ENCODE peak calls at places on chromosomes 12 and 14, in four cellular contexts. B is uterus, G is HCT116, X is NB4. K is an unnamed sample.

GRCh38 chr12:88693837-88694445 is 113.7 kb upstream of the KITLG start:
- DNase-seq in B (no peak), G (no peak), X (no peak), K (no peak)

GRCh38 chr12:52715416-52715815 is 12.1 kb upstream of the KRT77 start:
- DNase-seq in B (no peak), G (peak; percentile 16), X (no peak), K (no peak)

GRCh38 chr14:95125156-95125555 is 32.2 kb downstream of the DICER1 start:
- DNase-seq in B (no peak), G (no peak), X (no peak), K (no peak)

GRCh38 chr14:105489607-105490317 is 1.3 kb upstream of the TEDC1 start:
- DNase-seq in B (peak; percentile 86), G (peak; percentile 85), X (peak; percentile 90), K (peak; percentile 89)

GRCh38 chr12:49366652-49367380 is 446 bp upstream of the SPATS2 start:
- DNase-seq in B (peak; percentile 95), G (peak; percentile 80), X (peak; percentile 98), K (peak; percentile 95)

GRCh38 chr12:46402451-46402850 is 29.9 kb upstream of the SLC38A2 start:
- DNase-seq in B (peak; percentile 75), G (no peak), X (no peak), K (no peak)

GRCh38 chr12:125276567-125276966 is 211.3 kb downstream of the AACS start:
- DNase-seq in B (no peak), G (no peak), X (no peak), K (no peak)

GRCh38 chr12:6061661-6062060 is 62.8 kb downstream of the VWF start:
- DNase-seq in B (no peak), G (no peak), X (no peak), K (no peak)

GRCh38 chr12:7130791-7131501 is 775 bp downstream of the CLSTN3 start:
- DNase-seq in B (peak; percentile 59), G (no peak), X (peak; percentile 49), K (peak; percentile 34)

GRCh38 chr12:114670257-114670955 is 13.6 kb downstream of the TBX3 start:
- DNase-seq in B (no peak), G (no peak), X (no peak), K (no peak)

GRCh38 chr14:61191751-61192150 is 89.4 kb downstream of the TMEM30B start:
- DNase-seq in B (no peak), G (no peak), X (no peak), K (no peak)

GRCh38 chr14:55028066-55028465 is 1.0 kb downstream of the SOCS4 start:
- DNase-seq in B (no peak), G (no peak), X (no peak), K (no peak)

GRCh38 chr14:34023824-34024767 is 73.2 kb upstream of the EGLN3 start:
- DNase-seq in B (no peak), G (peak; percentile 2), X (no peak), K (no peak)

GRCh38 chr12:47767197-47767724 is 5.8 kb upstream of the SLC48A1 start:
- DNase-seq in B (no peak), G (peak; percentile 52), X (peak; percentile 85), K (no peak)

GRCh38 chr12:92502417-92503028 is 200.3 kb upstream of the PLEKHG7 start:
- DNase-seq in B (no peak), G (no peak), X (peak; percentile 63), K (no peak)

GRCh38 chr14:97021571-97022171 is 224.5 kb downstream of the VRK1 start:
- DNase-seq in B (no peak), G (peak; percentile 18), X (no peak), K (no peak)

GRCh38 chr12:128817115-128818015 is 6.4 kb downstream of the SLC15A4 start:
- DNase-seq in B (peak; percentile 31), G (no peak), X (no peak), K (peak; percentile 83)

GRCh38 chr12:24972078-24972477 is 23.2 kb upstream of the BCAT1 start:
- DNase-seq in B (no peak), G (no peak), X (no peak), K (no peak)

GRCh38 chr12:48744251-48745008 is 27.9 kb upstream of the CCNT1 start:
- DNase-seq in B (no peak), G (no peak), X (no peak), K (no peak)

GRCh38 chr12:19546027-19546426 is 106.7 kb downstream of the AEBP2 start:
- DNase-seq in B (peak; percentile 50), G (no peak), X (no peak), K (no peak)

GRCh38 chr14:94897092-94897491 is 127.2 kb upstream of the GSC start:
- DNase-seq in B (peak; percentile 46), G (no peak), X (no peak), K (no peak)

GRCh38 chr12:31118831-31119530 is 45.3 kb downstream of the DDX11 start:
- DNase-seq in B (peak; percentile 62), G (peak; percentile 12), X (peak; percentile 51), K (no peak)

GRCh38 chr14:22847661-22848341 is 11.4 kb downstream of the MMP14 start:
- DNase-seq in B (no peak), G (no peak), X (peak; percentile 60), K (no peak)

GRCh38 chr12:7748774-7749296 is 1.7 kb upstream of the CLEC4C start:
- DNase-seq in B (no peak), G (no peak), X (no peak), K (no peak)

GRCh38 chr12:28235017-28235416 is 44.8 kb downstream of the CCDC91 start:
- DNase-seq in B (no peak), G (no peak), X (peak; percentile 44), K (no peak)

GRCh38 chr12:71472441-71472911 is 32.9 kb downstream of the LGR5 start:
- DNase-seq in B (no peak), G (no peak), X (no peak), K (no peak)

GRCh38 chr14:29763342-29763858 is 164.2 kb downstream of the PRKD1 start:
- DNase-seq in B (no peak), G (no peak), X (no peak), K (no peak)

GRCh38 chr12:71503579-71504470 is 64.2 kb downstream of the LGR5 start:
- DNase-seq in B (no peak), G (no peak), X (no peak), K (no peak)

GRCh38 chr12:103470664-103471063 is 25.1 kb downstream of the C12orf42 start:
- DNase-seq in B (no peak), G (no peak), X (no peak), K (no peak)

GRCh38 chr14:91202234-91202974 is 42.1 kb downstream of the GPR68 start:
- DNase-seq in B (no peak), G (no peak), X (no peak), K (peak; percentile 70)

DNA sequence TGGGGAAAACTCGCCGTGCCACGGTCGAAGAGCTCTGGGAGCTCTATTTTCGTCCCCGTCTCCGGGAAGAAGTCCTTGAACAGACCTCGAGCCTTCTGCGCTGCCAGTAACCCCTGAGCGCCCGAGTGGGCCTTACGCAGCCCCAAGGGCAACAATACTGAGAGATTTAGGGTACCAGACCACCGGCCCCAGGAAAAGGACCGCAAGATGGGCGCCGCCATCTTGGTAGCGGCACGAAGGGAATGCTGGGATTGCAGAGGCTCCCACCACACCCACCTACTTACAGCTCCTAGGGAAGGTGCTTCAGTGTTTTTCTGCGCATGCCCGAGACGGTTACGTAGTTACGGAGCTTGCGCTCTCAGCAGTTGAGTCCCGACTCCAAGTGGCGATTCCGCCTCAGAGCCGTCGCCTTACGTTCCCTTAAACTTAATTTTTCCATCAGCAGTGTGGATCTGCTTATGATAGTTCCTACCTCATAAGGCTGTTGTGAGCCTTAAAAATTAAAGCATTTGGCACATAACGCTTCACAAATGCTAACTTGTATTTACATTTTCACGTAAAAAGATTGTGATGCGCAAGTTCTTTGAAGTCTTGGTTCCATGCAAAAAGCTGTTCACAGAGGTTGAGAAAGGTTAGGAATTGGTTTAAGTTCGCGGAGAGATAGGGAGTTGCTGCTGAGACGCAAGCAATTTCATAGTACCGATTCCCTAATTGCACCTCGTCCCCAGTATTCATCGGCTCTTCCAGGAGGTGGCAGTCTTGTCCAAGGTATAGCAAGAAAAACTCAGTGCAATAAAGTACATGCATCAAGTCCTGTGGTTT is at the start of gene YARS2:
- DNase-seq in B (peak; percentile 92), G (peak; percentile 97), X (peak; percentile 99), K (peak; percentile 96)
- TF ChIP-seq POLR2A in B (peak; percentile 57), G (peak; percentile 94), X (peak; percentile 94), K (no peak)

DNA sequence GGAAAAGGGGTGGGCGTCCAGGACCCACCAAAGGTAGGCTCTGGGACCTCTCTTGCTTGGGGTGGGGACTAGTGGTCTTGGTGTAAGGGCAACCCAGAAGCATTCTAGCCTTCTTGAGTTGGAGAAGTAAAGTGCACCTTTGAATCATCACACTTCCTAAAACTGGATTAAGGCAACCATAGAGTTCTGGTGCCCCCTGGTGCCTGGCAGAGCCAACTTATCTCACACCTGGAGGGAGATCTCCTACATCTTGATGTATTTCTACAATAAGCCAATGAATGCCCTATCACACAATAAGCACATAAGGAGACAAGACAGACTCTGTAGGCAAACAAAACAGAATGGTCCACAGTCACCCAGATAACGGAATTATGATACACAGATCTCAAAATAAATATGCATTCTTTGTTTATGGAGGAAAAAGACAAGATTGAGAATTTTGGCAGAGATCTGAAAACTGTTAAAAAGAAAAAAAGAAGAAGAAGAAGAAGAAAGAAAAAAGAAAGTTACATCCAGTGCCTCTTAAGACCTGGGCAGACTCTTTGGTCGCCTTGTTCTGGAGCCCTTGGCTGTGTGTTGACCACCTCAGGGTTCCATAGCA is 95.9 kb upstream of the PPP2R5C start:
- DNase-seq in B (peak; percentile 43), G (peak; percentile 57), X (peak; percentile 67), K (no peak)
- TF ChIP-seq CTCF in B (peak; percentile 10), G (peak; percentile 69), X (peak; percentile 74), K (peak; percentile 12)

GRCh38 chr12:2794736-2795289 is at the start of gene FKBP4:
- DNase-seq in B (peak; percentile 92), G (peak; percentile 47), X (peak; percentile 83), K (peak; percentile 92)
- TF ChIP-seq POLR2A in B (peak; percentile 89), G (peak; percentile 85), X (peak; percentile 83), K (peak; percentile 89)

GRCh38 chr12:3551976-3552725 is 61.1 kb downstream of the PRMT8 start:
- DNase-seq in B (no peak), G (no peak), X (no peak), K (no peak)

GRCh38 chr12:3552726-3553045 is 61.7 kb downstream of the PRMT8 start:
- DNase-seq in B (no peak), G (no peak), X (no peak), K (no peak)

GRCh38 chr12:3553221-3553620 is 62.2 kb downstream of the PRMT8 start:
- DNase-seq in B (no peak), G (no peak), X (no peak), K (no peak)

GRCh38 chr12:3554547-3555115 is 63.6 kb downstream of the PRMT8 start:
- DNase-seq in B (no peak), G (no peak), X (no peak), K (no peak)

DNA sequence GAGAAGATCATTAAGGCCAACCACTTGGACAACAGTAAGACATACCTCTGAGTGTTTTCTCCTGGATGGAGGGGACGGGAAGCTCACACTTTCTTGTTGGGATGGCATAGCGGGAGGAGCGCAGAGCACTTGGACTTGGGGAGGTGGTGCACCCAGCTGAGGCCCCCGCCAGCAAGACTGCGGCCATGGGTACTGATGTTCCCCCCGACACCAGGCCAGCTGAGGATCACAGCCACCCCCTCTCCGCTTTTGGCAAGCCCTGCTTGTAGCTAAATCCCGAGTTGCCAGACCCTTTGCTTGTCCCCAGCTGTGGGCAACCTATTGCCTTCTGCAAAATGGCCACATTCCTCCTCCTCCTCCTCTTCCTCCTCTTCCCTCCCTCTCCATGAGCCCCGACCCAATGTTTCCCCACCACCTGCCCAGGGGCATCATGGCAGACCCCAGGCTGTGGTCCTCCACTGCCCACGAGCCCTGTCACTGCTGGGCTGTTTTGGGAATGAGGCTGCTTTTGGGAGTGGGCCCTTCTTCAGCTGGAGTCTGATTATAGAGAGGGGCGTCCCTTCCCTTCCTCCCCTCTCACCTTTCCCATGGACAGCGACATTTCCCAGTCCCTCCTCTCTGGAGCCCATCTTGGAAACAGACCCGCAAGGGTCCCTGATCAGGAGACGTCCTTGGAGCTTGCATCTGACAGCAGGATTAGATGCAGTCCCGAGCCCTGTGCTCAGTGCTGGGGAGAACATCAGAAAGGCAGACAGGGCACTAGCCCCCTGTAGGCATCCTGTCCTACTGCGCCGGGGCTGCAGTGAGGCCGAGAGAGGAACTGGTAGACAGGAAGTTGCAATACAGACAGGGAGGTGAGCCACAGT is 62.9 kb downstream of the PRMT8 start:
- DNase-seq in B (no peak), G (no peak), X (peak; percentile 50), K (no peak)
- TF ChIP-seq CTCF in B (no peak), G (no peak), X (no peak), K (no peak)

K was measured in heart left ventricle.